ENCODE peak calls at places on chromosomes 2 and 18, in four cellular contexts. One of them, this sample, is unnamed.

GRCh38 chr2:238079874-238080327 is 19.1 kb downstream of the SCLY start:
- DNase-seq in mucosa of descending colon: no peak
- DNase-seq in uterus: no peak
- DNase-seq in mucosa of gallbladder: no peak
- DNase-seq in this sample: no peak

GRCh38 chr2:69242651-69243051 is 144.4 kb downstream of the GFPT1 start:
- DNase-seq in uterus: peak
- DNase-seq in mucosa of gallbladder: no peak
- DNase-seq in mucosa of descending colon: no peak
- DNase-seq in this sample: no peak

GRCh38 chr2:82256288-82256687 is 1951.7 kb upstream of the LRRTM1 start:
- DNase-seq in mucosa of descending colon: no peak
- DNase-seq in uterus: no peak
- DNase-seq in mucosa of gallbladder: no peak
- DNase-seq in this sample: no peak

GRCh38 chr2:155100261-155100660 is 401.8 kb downstream of the KCNJ3 start:
- DNase-seq in mucosa of gallbladder: no peak
- DNase-seq in uterus: no peak
- DNase-seq in mucosa of descending colon: no peak
- DNase-seq in this sample: no peak

GRCh38 chr18:55862693-55863485 is 274.9 kb upstream of the TCF4 start:
- DNase-seq in uterus: no peak
- DNase-seq in mucosa of descending colon: no peak
- DNase-seq in mucosa of gallbladder: no peak
- DNase-seq in this sample: no peak

GRCh38 chr2:179899666-179900065 is 38.3 kb upstream of the ZNF385B start:
- DNase-seq in mucosa of gallbladder: no peak
- DNase-seq in mucosa of descending colon: no peak
- DNase-seq in uterus: no peak
- DNase-seq in this sample: no peak

GRCh38 chr2:187915810-187916209 is 361.6 kb upstream of the TFPI start:
- DNase-seq in mucosa of gallbladder: no peak
- DNase-seq in uterus: no peak
- DNase-seq in mucosa of descending colon: no peak
- DNase-seq in this sample: no peak

GRCh38 chr2:88329815-88330603 is 122.5 kb downstream of the FOXI3 start:
- DNase-seq in mucosa of descending colon: no peak
- DNase-seq in uterus: no peak
- DNase-seq in mucosa of gallbladder: peak
- DNase-seq in this sample: no peak

GRCh38 chr2:116645155-116645554 is 1169.3 kb upstream of the DDX18 start:
- DNase-seq in mucosa of gallbladder: no peak
- DNase-seq in mucosa of descending colon: no peak
- DNase-seq in uterus: no peak
- DNase-seq in this sample: no peak

GRCh38 chr2:232668805-232669444 is 28.2 kb upstream of the GIGYF2 start:
- DNase-seq in mucosa of gallbladder: no peak
- DNase-seq in mucosa of descending colon: no peak
- DNase-seq in uterus: peak
- DNase-seq in this sample: no peak

GRCh38 chr2:233800231-233800630 is 22.1 kb downstream of the MROH2A start:
- DNase-seq in mucosa of descending colon: no peak
- DNase-seq in mucosa of gallbladder: no peak
- DNase-seq in uterus: no peak
- DNase-seq in this sample: no peak

GRCh38 chr18:26621161-26622026 is 73.0 kb upstream of the KCTD1 start:
- DNase-seq in mucosa of gallbladder: peak
- DNase-seq in uterus: no peak
- DNase-seq in mucosa of descending colon: peak
- DNase-seq in this sample: no peak

GRCh38 chr2:11158916-11159573 is 3.8 kb downstream of the SLC66A3 start:
- DNase-seq in uterus: no peak
- DNase-seq in mucosa of gallbladder: no peak
- DNase-seq in mucosa of descending colon: no peak
- DNase-seq in this sample: no peak

GRCh38 chr2:30666307-30666874 is 140.9 kb downstream of the CAPN13 start:
- DNase-seq in mucosa of descending colon: no peak
- DNase-seq in mucosa of gallbladder: peak
- DNase-seq in uterus: peak
- DNase-seq in this sample: no peak

GRCh38 chr2:167905668-167906067 is 341.7 kb downstream of the STK39 start:
- DNase-seq in uterus: no peak
- DNase-seq in mucosa of descending colon: no peak
- DNase-seq in mucosa of gallbladder: no peak
- DNase-seq in this sample: no peak

GRCh38 chr18:2980607-2980923 is 32.4 kb downstream of the LPIN2 start:
- DNase-seq in uterus: no peak
- DNase-seq in mucosa of gallbladder: no peak
- DNase-seq in mucosa of descending colon: no peak
- DNase-seq in this sample: no peak

GRCh38 chr2:133495226-133495625 is 73.0 kb downstream of the NCKAP5 start:
- DNase-seq in mucosa of gallbladder: no peak
- DNase-seq in mucosa of descending colon: no peak
- DNase-seq in uterus: no peak
- DNase-seq in this sample: no peak

GRCh38 chr18:49638209-49638785 is 76.4 kb downstream of the LIPG start:
- DNase-seq in uterus: no peak
- DNase-seq in mucosa of descending colon: no peak
- DNase-seq in mucosa of gallbladder: no peak
- DNase-seq in this sample: no peak

GRCh38 chr2:62475172-62476011 is 30.6 kb downstream of the TMEM17 start:
- DNase-seq in mucosa of descending colon: no peak
- DNase-seq in mucosa of gallbladder: no peak
- DNase-seq in uterus: no peak
- DNase-seq in this sample: no peak

GRCh38 chr2:31654241-31654640 is 73.5 kb upstream of the SRD5A2 start:
- DNase-seq in mucosa of descending colon: no peak
- DNase-seq in uterus: no peak
- DNase-seq in mucosa of gallbladder: no peak
- DNase-seq in this sample: no peak